ENCODE peak calls at places on chromosome 15, in five cellular contexts. One of them, this sample, is unnamed.

GRCh38 chr15:100394726-100395125 is 53.0 kb upstream of the ADAMTS17 start:
- DNase-seq in AG08395: no peak
- DNase-seq in iPS-NIHi11: no peak
- DNase-seq in nephron progenitor cell: no peak
- DNase-seq in Panc1: no peak
- DNase-seq in this sample: no peak

GRCh38 chr15:72890043-72890442 is 106.5 kb upstream of the ADPGK start:
- DNase-seq in AG08395: no peak
- DNase-seq in iPS-NIHi11: no peak
- DNase-seq in nephron progenitor cell: no peak
- DNase-seq in Panc1: no peak
- DNase-seq in this sample: peak

GRCh38 chr15:79743032-79743431 is 153.8 kb downstream of the MTHFS start:
- DNase-seq in AG08395: peak
- DNase-seq in iPS-NIHi11: no peak
- DNase-seq in nephron progenitor cell: no peak
- DNase-seq in Panc1: no peak
- DNase-seq in this sample: no peak

GRCh38 chr15:29571728-29572454 is 250.4 kb downstream of the TJP1 start:
- DNase-seq in AG08395: no peak
- DNase-seq in iPS-NIHi11: no peak
- DNase-seq in nephron progenitor cell: no peak
- DNase-seq in Panc1: no peak
- DNase-seq in this sample: peak

GRCh38 chr15:32844118-32844711 is 126.4 kb downstream of the GREM1 start:
- DNase-seq in AG08395: no peak
- DNase-seq in iPS-NIHi11: peak
- DNase-seq in nephron progenitor cell: no peak
- DNase-seq in Panc1: no peak
- DNase-seq in this sample: peak

GRCh38 chr15:41493205-41493901 is at the start of gene ITPKA:
- DNase-seq in AG08395: peak
- DNase-seq in iPS-NIHi11: peak
- DNase-seq in nephron progenitor cell: peak
- DNase-seq in Panc1: no peak
- DNase-seq in this sample: peak

GRCh38 chr15:49309889-49310288 is 113.2 kb upstream of the FGF7 start:
- DNase-seq in AG08395: no peak
- DNase-seq in iPS-NIHi11: no peak
- DNase-seq in nephron progenitor cell: no peak
- DNase-seq in Panc1: no peak
- DNase-seq in this sample: no peak

GRCh38 chr15:55279746-55280351 is 9.8 kb downstream of the RAB27A start:
- DNase-seq in AG08395: peak
- DNase-seq in iPS-NIHi11: no peak
- DNase-seq in nephron progenitor cell: no peak
- DNase-seq in Panc1: no peak
- DNase-seq in this sample: no peak

GRCh38 chr15:69298697-69299441 is at the start of gene PAQR5:
- DNase-seq in AG08395: peak
- DNase-seq in iPS-NIHi11: peak
- DNase-seq in nephron progenitor cell: peak
- DNase-seq in Panc1: no peak
- DNase-seq in this sample: peak

GRCh38 chr15:92811514-92811913 is 88.6 kb upstream of the CHD2 start:
- DNase-seq in AG08395: no peak
- DNase-seq in iPS-NIHi11: no peak
- DNase-seq in nephron progenitor cell: no peak
- DNase-seq in Panc1: no peak
- DNase-seq in this sample: no peak

GRCh38 chr15:48675436-48675835 is 29.9 kb upstream of the FBN1 start:
- DNase-seq in AG08395: no peak
- DNase-seq in iPS-NIHi11: no peak
- DNase-seq in nephron progenitor cell: no peak
- DNase-seq in Panc1: no peak
- DNase-seq in this sample: no peak